ENCODE peak calls at places on chromosomes 2 and 18, in five cellular contexts. One of them, this sample, is unnamed.

GRCh38 chr2:46462936-46463335 is 16.4 kb upstream of the TMEM247 start:
- DNase-seq in PC-3: no peak
- DNase-seq in neuronal stem cell: no peak
- DNase-seq in right lobe of liver: no peak
- DNase-seq in naive thymus-derived CD4-positive, alpha-beta T cell: no peak
- DNase-seq in this sample: no peak

GRCh38 chr2:97664636-97664970 is 759 bp upstream of the ACTR1B start:
- DNase-seq in PC-3: peak; percentile 24
- DNase-seq in neuronal stem cell: no peak
- DNase-seq in right lobe of liver: no peak
- DNase-seq in naive thymus-derived CD4-positive, alpha-beta T cell: no peak
- DNase-seq in this sample: no peak

GRCh38 chr2:23947350-23947749 is 7.1 kb downstream of the UBXN2A start:
- DNase-seq in PC-3: no peak
- DNase-seq in neuronal stem cell: no peak
- DNase-seq in right lobe of liver: no peak
- DNase-seq in naive thymus-derived CD4-positive, alpha-beta T cell: no peak
- DNase-seq in this sample: no peak

GRCh38 chr2:101546376-101547058 is 71.6 kb upstream of the RFX8 start:
- DNase-seq in PC-3: peak; percentile 18
- DNase-seq in neuronal stem cell: no peak
- DNase-seq in right lobe of liver: no peak
- DNase-seq in naive thymus-derived CD4-positive, alpha-beta T cell: no peak
- DNase-seq in this sample: no peak

GRCh38 chr2:147451131-147451530 is 393.7 kb upstream of the ACVR2A start:
- DNase-seq in PC-3: no peak
- DNase-seq in neuronal stem cell: no peak
- DNase-seq in right lobe of liver: no peak
- DNase-seq in naive thymus-derived CD4-positive, alpha-beta T cell: no peak
- DNase-seq in this sample: no peak

GRCh38 chr18:12741351-12741750 is 38.5 kb downstream of the PSMG2 start:
- DNase-seq in PC-3: peak; percentile 99
- DNase-seq in neuronal stem cell: no peak
- DNase-seq in right lobe of liver: no peak
- DNase-seq in naive thymus-derived CD4-positive, alpha-beta T cell: no peak
- DNase-seq in this sample: no peak

GRCh38 chr2:16686641-16687040 is 21.0 kb upstream of the CYRIA start:
- DNase-seq in PC-3: no peak
- DNase-seq in neuronal stem cell: no peak
- DNase-seq in right lobe of liver: no peak
- DNase-seq in naive thymus-derived CD4-positive, alpha-beta T cell: no peak
- DNase-seq in this sample: no peak

GRCh38 chr2:238693337-238694093 is 154.4 kb upstream of the TWIST2 start:
- DNase-seq in PC-3: no peak
- DNase-seq in neuronal stem cell: no peak
- DNase-seq in right lobe of liver: no peak
- DNase-seq in naive thymus-derived CD4-positive, alpha-beta T cell: no peak
- DNase-seq in this sample: no peak

GRCh38 chr2:181054843-181055242 is 74.4 kb downstream of the UBE2E3 start:
- DNase-seq in PC-3: no peak
- DNase-seq in neuronal stem cell: no peak
- DNase-seq in right lobe of liver: no peak
- DNase-seq in naive thymus-derived CD4-positive, alpha-beta T cell: no peak
- DNase-seq in this sample: no peak

GRCh38 chr2:98382086-98382485 is 35.8 kb downstream of the CNGA3 start:
- DNase-seq in PC-3: no peak
- DNase-seq in neuronal stem cell: no peak
- DNase-seq in right lobe of liver: no peak
- DNase-seq in naive thymus-derived CD4-positive, alpha-beta T cell: no peak
- DNase-seq in this sample: no peak

GRCh38 chr2:217393585-217394032 is 533.7 kb upstream of the TNP1 start:
- DNase-seq in PC-3: peak; percentile 9
- DNase-seq in neuronal stem cell: no peak
- DNase-seq in right lobe of liver: no peak
- DNase-seq in naive thymus-derived CD4-positive, alpha-beta T cell: no peak
- DNase-seq in this sample: no peak

GRCh38 chr2:25431604-25432003 is 89.9 kb upstream of the DNMT3A start:
- DNase-seq in PC-3: no peak
- DNase-seq in neuronal stem cell: no peak
- DNase-seq in right lobe of liver: no peak
- DNase-seq in naive thymus-derived CD4-positive, alpha-beta T cell: no peak
- DNase-seq in this sample: no peak

GRCh38 chr2:231356474-231356849 is 39.0 kb upstream of the B3GNT7 start:
- DNase-seq in PC-3: no peak
- DNase-seq in neuronal stem cell: no peak
- DNase-seq in right lobe of liver: no peak
- DNase-seq in naive thymus-derived CD4-positive, alpha-beta T cell: no peak
- DNase-seq in this sample: no peak

GRCh38 chr2:161847910-161848309 is 223.7 kb downstream of the SLC4A10 start:
- DNase-seq in PC-3: no peak
- DNase-seq in neuronal stem cell: no peak
- DNase-seq in right lobe of liver: no peak
- DNase-seq in naive thymus-derived CD4-positive, alpha-beta T cell: no peak
- DNase-seq in this sample: no peak

GRCh38 chr2:25460261-25460905 is 118.7 kb upstream of the DNMT3A start:
- DNase-seq in PC-3: no peak
- DNase-seq in neuronal stem cell: no peak
- DNase-seq in right lobe of liver: no peak
- DNase-seq in naive thymus-derived CD4-positive, alpha-beta T cell: no peak
- DNase-seq in this sample: no peak

GRCh38 chr2:69449906-69450305 is 12.7 kb upstream of the NFU1 start:
- DNase-seq in PC-3: no peak
- DNase-seq in neuronal stem cell: no peak
- DNase-seq in right lobe of liver: no peak
- DNase-seq in naive thymus-derived CD4-positive, alpha-beta T cell: no peak
- DNase-seq in this sample: no peak

GRCh38 chr18:27014841-27015240 is 149.3 kb upstream of the AQP4 start:
- DNase-seq in PC-3: no peak
- DNase-seq in neuronal stem cell: no peak
- DNase-seq in right lobe of liver: no peak
- DNase-seq in naive thymus-derived CD4-positive, alpha-beta T cell: no peak
- DNase-seq in this sample: no peak

GRCh38 chr18:76359909-76360308 is 135.1 kb downstream of the ZNF516 start:
- DNase-seq in PC-3: no peak
- DNase-seq in neuronal stem cell: no peak
- DNase-seq in right lobe of liver: no peak
- DNase-seq in naive thymus-derived CD4-positive, alpha-beta T cell: no peak
- DNase-seq in this sample: no peak

GRCh38 chr2:233424028-233424951 is 70.0 kb downstream of the DGKD start:
- DNase-seq in PC-3: peak; percentile 38
- DNase-seq in neuronal stem cell: no peak
- DNase-seq in right lobe of liver: no peak
- DNase-seq in naive thymus-derived CD4-positive, alpha-beta T cell: no peak
- DNase-seq in this sample: peak; percentile 76

GRCh38 chr2:10269291-10269690 is 33.4 kb upstream of the HPCAL1 start:
- DNase-seq in PC-3: no peak
- DNase-seq in neuronal stem cell: no peak
- DNase-seq in right lobe of liver: no peak
- DNase-seq in naive thymus-derived CD4-positive, alpha-beta T cell: no peak
- DNase-seq in this sample: peak; percentile 26

GRCh38 chr2:134897932-134898331 is 20.7 kb upstream of the CCNT2 start:
- DNase-seq in PC-3: peak; percentile 47
- DNase-seq in neuronal stem cell: no peak
- DNase-seq in right lobe of liver: no peak
- DNase-seq in naive thymus-derived CD4-positive, alpha-beta T cell: peak; percentile 20
- DNase-seq in this sample: no peak

GRCh38 chr2:139605668-139606067 is 825.5 kb upstream of the NXPH2 start:
- DNase-seq in PC-3: no peak
- DNase-seq in neuronal stem cell: no peak
- DNase-seq in right lobe of liver: no peak
- DNase-seq in naive thymus-derived CD4-positive, alpha-beta T cell: no peak
- DNase-seq in this sample: no peak

GRCh38 chr2:155310589-155310988 is 612.1 kb downstream of the KCNJ3 start:
- DNase-seq in PC-3: peak; percentile 50
- DNase-seq in neuronal stem cell: peak; percentile 17
- DNase-seq in right lobe of liver: no peak
- DNase-seq in naive thymus-derived CD4-positive, alpha-beta T cell: no peak
- DNase-seq in this sample: no peak

GRCh38 chr2:68185541-68186164 is 28.0 kb downstream of the PNO1 start:
- DNase-seq in PC-3: peak; percentile 57
- DNase-seq in neuronal stem cell: peak; percentile 51
- DNase-seq in right lobe of liver: peak; percentile 27
- DNase-seq in naive thymus-derived CD4-positive, alpha-beta T cell: peak; percentile 47
- DNase-seq in this sample: peak; percentile 67

GRCh38 chr18:63130176-63130575 is 189.4 kb downstream of the BCL2 start:
- DNase-seq in PC-3: no peak
- DNase-seq in neuronal stem cell: no peak
- DNase-seq in right lobe of liver: no peak
- DNase-seq in naive thymus-derived CD4-positive, alpha-beta T cell: no peak
- DNase-seq in this sample: no peak
- H3K4me1 ChIP-seq in PC-3: no peaks in the 10 kb centered on the region
- H3K4me1 ChIP-seq in neuronal stem cell: no peaks in the 10 kb centered on the region
- H3K4me1 ChIP-seq in right lobe of liver: no peaks in the 10 kb centered on the region
- H3K4me1 ChIP-seq in naive thymus-derived CD4-positive, alpha-beta T cell: peaks cover 9% of the 10 kb centered on the region
- H3K4me1 ChIP-seq in this sample: peaks cover 11% of the 10 kb centered on the region

GRCh38 chr2:42928692-42929576 is 136.6 kb upstream of the HAAO start:
- DNase-seq in PC-3: peak; percentile 19
- DNase-seq in neuronal stem cell: peak; percentile 42
- DNase-seq in right lobe of liver: no peak
- DNase-seq in naive thymus-derived CD4-positive, alpha-beta T cell: no peak
- DNase-seq in this sample: peak; percentile 57

GRCh38 chr2:42928161-42928691 is 135.8 kb upstream of the HAAO start:
- DNase-seq in PC-3: no peak
- DNase-seq in neuronal stem cell: no peak
- DNase-seq in right lobe of liver: no peak
- DNase-seq in naive thymus-derived CD4-positive, alpha-beta T cell: no peak
- DNase-seq in this sample: no peak

GRCh38 chr2:42925742-42926437 is 133.5 kb upstream of the HAAO start:
- DNase-seq in PC-3: no peak
- DNase-seq in neuronal stem cell: no peak
- DNase-seq in right lobe of liver: peak; percentile 68
- DNase-seq in naive thymus-derived CD4-positive, alpha-beta T cell: no peak
- DNase-seq in this sample: peak; percentile 67

GRCh38 chr2:42926438-42927333 is 134.3 kb upstream of the HAAO start:
- DNase-seq in PC-3: no peak
- DNase-seq in neuronal stem cell: no peak
- DNase-seq in right lobe of liver: no peak
- DNase-seq in naive thymus-derived CD4-positive, alpha-beta T cell: no peak
- DNase-seq in this sample: no peak

DNA sequence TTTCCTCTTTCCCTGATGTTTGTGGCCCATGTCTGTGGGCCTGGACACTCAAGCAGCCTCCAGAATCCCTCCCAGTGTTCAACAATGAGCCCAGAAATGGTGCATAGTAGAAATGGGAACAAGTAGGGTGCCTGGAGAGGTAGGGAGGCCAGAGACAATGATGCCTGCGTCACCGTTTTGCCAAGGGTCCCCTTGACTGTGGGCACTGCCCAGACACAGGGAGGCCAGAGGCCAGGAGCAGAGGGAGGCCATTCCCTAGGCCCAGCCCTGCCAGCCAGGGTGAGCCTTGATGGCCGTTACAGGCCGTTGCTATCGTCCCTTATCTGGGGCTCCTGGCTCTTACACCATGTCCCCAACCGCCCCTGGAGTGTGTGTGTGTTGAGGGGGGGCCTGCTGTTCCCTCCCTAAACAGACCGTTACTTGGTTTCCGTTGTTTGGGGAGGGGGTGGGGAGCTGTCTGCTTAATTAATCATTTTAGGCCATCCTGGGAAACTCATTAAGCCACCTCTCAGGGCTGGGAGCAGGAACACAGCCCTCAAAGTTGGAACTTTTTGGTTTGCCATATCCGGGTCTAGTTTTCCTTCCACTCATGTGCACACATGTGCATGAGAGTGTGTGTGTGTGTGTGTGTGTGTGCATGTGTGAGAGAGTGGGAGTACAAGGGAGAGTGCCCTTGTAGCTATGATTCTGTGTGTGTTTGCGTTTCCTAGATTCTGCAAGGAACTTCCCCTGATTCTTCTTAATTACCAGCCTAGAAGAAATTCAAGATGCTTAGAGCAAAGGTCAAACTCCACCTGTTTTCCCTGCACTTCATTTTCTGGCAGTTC is 135.2 kb upstream of the HAAO start:
- DNase-seq in PC-3: no peak
- DNase-seq in neuronal stem cell: no peak
- DNase-seq in right lobe of liver: no peak
- DNase-seq in naive thymus-derived CD4-positive, alpha-beta T cell: no peak
- DNase-seq in this sample: no peak
- H3K27ac ChIP-seq in PC-3: no peak overlapping the region
- H3K27ac ChIP-seq in neuronal stem cell: peak overlapping the region; percentile 77
- H3K27ac ChIP-seq in right lobe of liver: peak overlapping the region; percentile 91
- H3K27ac ChIP-seq in naive thymus-derived CD4-positive, alpha-beta T cell: no peak overlapping the region
- H3K27ac ChIP-seq in this sample: peak overlapping the region; percentile 86

GRCh38 chr2:33488715-33489540 is 12.5 kb downstream of the RASGRP3 start:
- DNase-seq in PC-3: no peak
- DNase-seq in neuronal stem cell: no peak
- DNase-seq in right lobe of liver: no peak
- DNase-seq in naive thymus-derived CD4-positive, alpha-beta T cell: no peak
- DNase-seq in this sample: no peak
- H3K4me3 ChIP-seq in PC-3: no peak overlapping the region
- H3K4me3 ChIP-seq in neuronal stem cell: no peak overlapping the region
- H3K4me3 ChIP-seq in right lobe of liver: no peak overlapping the region
- H3K4me3 ChIP-seq in naive thymus-derived CD4-positive, alpha-beta T cell: no peak overlapping the region
- H3K4me3 ChIP-seq in this sample: no peak overlapping the region

GRCh38 chr2:121475811-121476571 is 54.7 kb upstream of the RNU4ATAC start:
- DNase-seq in PC-3: peak; percentile 48
- DNase-seq in neuronal stem cell: no peak
- DNase-seq in right lobe of liver: no peak
- DNase-seq in naive thymus-derived CD4-positive, alpha-beta T cell: no peak
- DNase-seq in this sample: no peak
- H3K4me1 ChIP-seq in PC-3: peaks cover 11% of the 10 kb centered on the region
- H3K4me1 ChIP-seq in neuronal stem cell: peaks cover 24% of the 10 kb centered on the region
- H3K4me1 ChIP-seq in right lobe of liver: no peaks in the 10 kb centered on the region
- H3K4me1 ChIP-seq in naive thymus-derived CD4-positive, alpha-beta T cell: peaks cover 6% of the 10 kb centered on the region
- H3K4me1 ChIP-seq in this sample: peaks cover 22% of the 10 kb centered on the region

GRCh38 chr2:121917143-121917542 is 161.7 kb downstream of the TSN start:
- DNase-seq in PC-3: no peak
- DNase-seq in neuronal stem cell: no peak
- DNase-seq in right lobe of liver: no peak
- DNase-seq in naive thymus-derived CD4-positive, alpha-beta T cell: no peak
- DNase-seq in this sample: no peak

GRCh38 chr2:121925466-121925865 is 170.0 kb downstream of the TSN start:
- DNase-seq in PC-3: peak; percentile 47
- DNase-seq in neuronal stem cell: no peak
- DNase-seq in right lobe of liver: no peak
- DNase-seq in naive thymus-derived CD4-positive, alpha-beta T cell: no peak
- DNase-seq in this sample: no peak

DNA sequence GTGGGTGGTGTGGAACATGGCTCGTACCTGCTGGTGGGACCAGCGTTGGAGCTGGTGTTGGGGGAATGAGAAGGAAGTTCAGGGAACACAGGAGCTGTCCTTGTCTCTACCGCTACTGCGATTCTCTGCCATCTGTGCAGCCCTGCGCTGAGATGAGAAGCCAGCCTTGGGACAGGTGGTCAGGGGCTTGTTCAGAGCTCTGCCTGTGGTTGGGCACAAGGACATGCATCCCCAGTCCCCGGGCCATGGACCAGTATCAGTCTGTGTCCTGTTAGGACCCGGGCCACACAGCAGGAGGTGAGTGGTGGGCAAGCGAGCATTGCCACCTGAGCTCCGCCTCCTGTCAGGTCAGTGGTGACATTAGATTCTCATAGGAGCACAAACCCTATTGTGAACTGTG is 164.4 kb downstream of the TSN start:
- DNase-seq in PC-3: no peak
- DNase-seq in neuronal stem cell: no peak
- DNase-seq in right lobe of liver: no peak
- DNase-seq in naive thymus-derived CD4-positive, alpha-beta T cell: no peak
- DNase-seq in this sample: no peak
- H3K27ac ChIP-seq in PC-3: no peak overlapping the region
- H3K27ac ChIP-seq in neuronal stem cell: no peak overlapping the region
- H3K27ac ChIP-seq in right lobe of liver: no peak overlapping the region
- H3K27ac ChIP-seq in naive thymus-derived CD4-positive, alpha-beta T cell: no peak overlapping the region
- H3K27ac ChIP-seq in this sample: no peak overlapping the region